ENCODE peak calls at places on chromosome 3, in ten cellular contexts. One of them, this sample, is unnamed.

GRCh38 chr3:105836533-105836932 is 32.3 kb downstream of the CBLB start:
- DNase-seq in adipocyte: peak; percentile 78
- DNase-seq in trophoblast cell: no peak
- DNase-seq in stimulated activated CD8-positive, alpha-beta memory T cell treated with anti-CD3 and anti-CD28 coated beads, Interleukin-12 subunit alpha, Interleukin-12 subunit beta, amount 100 ng/mL, for 4 hours: no peak
- DNase-seq in glutamatergic neuron: no peak
- DNase-seq in 8988T: no peak
- DNase-seq in stimulated activated CD4-positive, alpha-beta T cell treated with anti-CD3 and anti-CD28 coated beads, Interleukin-4, amount 100 ng/mL, for 48 hours: peak; percentile 44
- DNase-seq in neuronal stem cell: no peak
- DNase-seq in NCI-H460: no peak
- DNase-seq in epithelial cell of esophagus: peak; percentile 78
- DNase-seq in this sample: no peak

GRCh38 chr3:45617430-45618080 is 23.0 kb downstream of the LIMD1 start:
- DNase-seq in trophoblast cell: no peak
- DNase-seq in neuronal stem cell: no peak
- DNase-seq in glutamatergic neuron: no peak
- DNase-seq in NCI-H460: no peak
- DNase-seq in epithelial cell of esophagus: no peak
- DNase-seq in stimulated activated CD4-positive, alpha-beta T cell treated with anti-CD3 and anti-CD28 coated beads, Interleukin-4, amount 100 ng/mL, for 48 hours: no peak
- DNase-seq in 8988T: no peak
- DNase-seq in stimulated activated CD8-positive, alpha-beta memory T cell treated with anti-CD3 and anti-CD28 coated beads, Interleukin-12 subunit alpha, Interleukin-12 subunit beta, amount 100 ng/mL, for 4 hours: no peak
- DNase-seq in adipocyte: no peak
- DNase-seq in this sample: no peak

GRCh38 chr3:38722760-38723568 is 73.5 kb upstream of the SCN5A start:
- DNase-seq in stimulated activated CD4-positive, alpha-beta T cell treated with anti-CD3 and anti-CD28 coated beads, Interleukin-4, amount 100 ng/mL, for 48 hours: no peak
- DNase-seq in trophoblast cell: no peak
- DNase-seq in neuronal stem cell: no peak
- DNase-seq in epithelial cell of esophagus: no peak
- DNase-seq in 8988T: no peak
- DNase-seq in NCI-H460: no peak
- DNase-seq in glutamatergic neuron: no peak
- DNase-seq in stimulated activated CD8-positive, alpha-beta memory T cell treated with anti-CD3 and anti-CD28 coated beads, Interleukin-12 subunit alpha, Interleukin-12 subunit beta, amount 100 ng/mL, for 4 hours: no peak
- DNase-seq in adipocyte: peak; percentile 7
- DNase-seq in this sample: no peak

GRCh38 chr3:38707730-38708129 is 58.2 kb upstream of the SCN5A start:
- DNase-seq in trophoblast cell: no peak
- DNase-seq in NCI-H460: no peak
- DNase-seq in glutamatergic neuron: no peak
- DNase-seq in stimulated activated CD8-positive, alpha-beta memory T cell treated with anti-CD3 and anti-CD28 coated beads, Interleukin-12 subunit alpha, Interleukin-12 subunit beta, amount 100 ng/mL, for 4 hours: no peak
- DNase-seq in neuronal stem cell: no peak
- DNase-seq in epithelial cell of esophagus: peak; percentile 15
- DNase-seq in adipocyte: no peak
- DNase-seq in stimulated activated CD4-positive, alpha-beta T cell treated with anti-CD3 and anti-CD28 coated beads, Interleukin-4, amount 100 ng/mL, for 48 hours: no peak
- DNase-seq in 8988T: no peak
- DNase-seq in this sample: no peak

GRCh38 chr3:63709576-63709975 is 57.1 kb downstream of the SNTN start:
- DNase-seq in NCI-H460: no peak
- DNase-seq in stimulated activated CD4-positive, alpha-beta T cell treated with anti-CD3 and anti-CD28 coated beads, Interleukin-4, amount 100 ng/mL, for 48 hours: no peak
- DNase-seq in trophoblast cell: no peak
- DNase-seq in 8988T: no peak
- DNase-seq in stimulated activated CD8-positive, alpha-beta memory T cell treated with anti-CD3 and anti-CD28 coated beads, Interleukin-12 subunit alpha, Interleukin-12 subunit beta, amount 100 ng/mL, for 4 hours: no peak
- DNase-seq in epithelial cell of esophagus: no peak
- DNase-seq in glutamatergic neuron: no peak
- DNase-seq in neuronal stem cell: no peak
- DNase-seq in adipocyte: no peak
- DNase-seq in this sample: no peak

GRCh38 chr3:67461667-67462142 is 192.7 kb downstream of the SUCLG2 start:
- DNase-seq in 8988T: no peak
- DNase-seq in trophoblast cell: no peak
- DNase-seq in neuronal stem cell: no peak
- DNase-seq in NCI-H460: no peak
- DNase-seq in glutamatergic neuron: peak; percentile 18
- DNase-seq in adipocyte: peak; percentile 34
- DNase-seq in stimulated activated CD8-positive, alpha-beta memory T cell treated with anti-CD3 and anti-CD28 coated beads, Interleukin-12 subunit alpha, Interleukin-12 subunit beta, amount 100 ng/mL, for 4 hours: no peak
- DNase-seq in stimulated activated CD4-positive, alpha-beta T cell treated with anti-CD3 and anti-CD28 coated beads, Interleukin-4, amount 100 ng/mL, for 48 hours: no peak
- DNase-seq in epithelial cell of esophagus: peak; percentile 1
- DNase-seq in this sample: no peak

GRCh38 chr3:133887075-133887950 is 8.4 kb downstream of the RAB6B start:
- DNase-seq in adipocyte: no peak
- DNase-seq in NCI-H460: no peak
- DNase-seq in neuronal stem cell: no peak
- DNase-seq in trophoblast cell: no peak
- DNase-seq in 8988T: no peak
- DNase-seq in stimulated activated CD4-positive, alpha-beta T cell treated with anti-CD3 and anti-CD28 coated beads, Interleukin-4, amount 100 ng/mL, for 48 hours: no peak
- DNase-seq in stimulated activated CD8-positive, alpha-beta memory T cell treated with anti-CD3 and anti-CD28 coated beads, Interleukin-12 subunit alpha, Interleukin-12 subunit beta, amount 100 ng/mL, for 4 hours: no peak
- DNase-seq in glutamatergic neuron: no peak
- DNase-seq in epithelial cell of esophagus: no peak
- DNase-seq in this sample: no peak

GRCh38 chr3:110362756-110363155 is 708.9 kb upstream of the NECTIN3 start:
- DNase-seq in epithelial cell of esophagus: no peak
- DNase-seq in trophoblast cell: no peak
- DNase-seq in glutamatergic neuron: no peak
- DNase-seq in stimulated activated CD8-positive, alpha-beta memory T cell treated with anti-CD3 and anti-CD28 coated beads, Interleukin-12 subunit alpha, Interleukin-12 subunit beta, amount 100 ng/mL, for 4 hours: no peak
- DNase-seq in 8988T: no peak
- DNase-seq in NCI-H460: no peak
- DNase-seq in adipocyte: no peak
- DNase-seq in neuronal stem cell: no peak
- DNase-seq in stimulated activated CD4-positive, alpha-beta T cell treated with anti-CD3 and anti-CD28 coated beads, Interleukin-4, amount 100 ng/mL, for 48 hours: no peak
- DNase-seq in this sample: no peak

GRCh38 chr3:157467165-157467564 is 30.5 kb downstream of the PTX3 start:
- DNase-seq in neuronal stem cell: no peak
- DNase-seq in stimulated activated CD4-positive, alpha-beta T cell treated with anti-CD3 and anti-CD28 coated beads, Interleukin-4, amount 100 ng/mL, for 48 hours: no peak
- DNase-seq in trophoblast cell: no peak
- DNase-seq in epithelial cell of esophagus: no peak
- DNase-seq in NCI-H460: no peak
- DNase-seq in stimulated activated CD8-positive, alpha-beta memory T cell treated with anti-CD3 and anti-CD28 coated beads, Interleukin-12 subunit alpha, Interleukin-12 subunit beta, amount 100 ng/mL, for 4 hours: no peak
- DNase-seq in glutamatergic neuron: no peak
- DNase-seq in 8988T: no peak
- DNase-seq in adipocyte: peak; percentile 56
- DNase-seq in this sample: no peak

GRCh38 chr3:123068227-123069020 is 1.6 kb downstream of the PDIA5 start:
- DNase-seq in epithelial cell of esophagus: peak; percentile 44
- DNase-seq in 8988T: peak; percentile 33
- DNase-seq in stimulated activated CD4-positive, alpha-beta T cell treated with anti-CD3 and anti-CD28 coated beads, Interleukin-4, amount 100 ng/mL, for 48 hours: no peak
- DNase-seq in NCI-H460: no peak
- DNase-seq in trophoblast cell: no peak
- DNase-seq in stimulated activated CD8-positive, alpha-beta memory T cell treated with anti-CD3 and anti-CD28 coated beads, Interleukin-12 subunit alpha, Interleukin-12 subunit beta, amount 100 ng/mL, for 4 hours: no peak
- DNase-seq in adipocyte: no peak
- DNase-seq in neuronal stem cell: no peak
- DNase-seq in glutamatergic neuron: peak; percentile 64
- DNase-seq in this sample: no peak

GRCh38 chr3:94665922-94666321 is 603.1 kb downstream of the NSUN3 start:
- DNase-seq in stimulated activated CD8-positive, alpha-beta memory T cell treated with anti-CD3 and anti-CD28 coated beads, Interleukin-12 subunit alpha, Interleukin-12 subunit beta, amount 100 ng/mL, for 4 hours: no peak
- DNase-seq in neuronal stem cell: no peak
- DNase-seq in epithelial cell of esophagus: no peak
- DNase-seq in stimulated activated CD4-positive, alpha-beta T cell treated with anti-CD3 and anti-CD28 coated beads, Interleukin-4, amount 100 ng/mL, for 48 hours: no peak
- DNase-seq in glutamatergic neuron: no peak
- DNase-seq in NCI-H460: no peak
- DNase-seq in adipocyte: no peak
- DNase-seq in 8988T: no peak
- DNase-seq in trophoblast cell: no peak
- DNase-seq in this sample: no peak

GRCh38 chr3:45223889-45224730 is 2.0 kb downstream of the TMEM158 start:
- DNase-seq in neuronal stem cell: no peak
- DNase-seq in trophoblast cell: no peak
- DNase-seq in NCI-H460: no peak
- DNase-seq in stimulated activated CD4-positive, alpha-beta T cell treated with anti-CD3 and anti-CD28 coated beads, Interleukin-4, amount 100 ng/mL, for 48 hours: no peak
- DNase-seq in epithelial cell of esophagus: peak; percentile 32
- DNase-seq in glutamatergic neuron: no peak
- DNase-seq in 8988T: no peak
- DNase-seq in adipocyte: peak; percentile 69
- DNase-seq in stimulated activated CD8-positive, alpha-beta memory T cell treated with anti-CD3 and anti-CD28 coated beads, Interleukin-12 subunit alpha, Interleukin-12 subunit beta, amount 100 ng/mL, for 4 hours: no peak
- DNase-seq in this sample: no peak

GRCh38 chr3:82384176-82384575 is 622.7 kb upstream of the GBE1 start:
- DNase-seq in stimulated activated CD4-positive, alpha-beta T cell treated with anti-CD3 and anti-CD28 coated beads, Interleukin-4, amount 100 ng/mL, for 48 hours: no peak
- DNase-seq in neuronal stem cell: no peak
- DNase-seq in stimulated activated CD8-positive, alpha-beta memory T cell treated with anti-CD3 and anti-CD28 coated beads, Interleukin-12 subunit alpha, Interleukin-12 subunit beta, amount 100 ng/mL, for 4 hours: no peak
- DNase-seq in epithelial cell of esophagus: no peak
- DNase-seq in adipocyte: no peak
- DNase-seq in NCI-H460: no peak
- DNase-seq in trophoblast cell: no peak
- DNase-seq in glutamatergic neuron: no peak
- DNase-seq in 8988T: no peak
- DNase-seq in this sample: no peak

GRCh38 chr3:89287902-89288520 is 180.6 kb downstream of the EPHA3 start:
- DNase-seq in neuronal stem cell: no peak
- DNase-seq in stimulated activated CD8-positive, alpha-beta memory T cell treated with anti-CD3 and anti-CD28 coated beads, Interleukin-12 subunit alpha, Interleukin-12 subunit beta, amount 100 ng/mL, for 4 hours: no peak
- DNase-seq in NCI-H460: no peak
- DNase-seq in epithelial cell of esophagus: no peak
- DNase-seq in trophoblast cell: no peak
- DNase-seq in glutamatergic neuron: no peak
- DNase-seq in stimulated activated CD4-positive, alpha-beta T cell treated with anti-CD3 and anti-CD28 coated beads, Interleukin-4, amount 100 ng/mL, for 48 hours: no peak
- DNase-seq in adipocyte: no peak
- DNase-seq in 8988T: no peak
- DNase-seq in this sample: no peak

GRCh38 chr3:121545049-121545563 is 682 bp downstream of the POLQ start:
- DNase-seq in adipocyte: peak; percentile 23
- DNase-seq in stimulated activated CD4-positive, alpha-beta T cell treated with anti-CD3 and anti-CD28 coated beads, Interleukin-4, amount 100 ng/mL, for 48 hours: peak; percentile 1
- DNase-seq in NCI-H460: no peak
- DNase-seq in 8988T: peak; percentile 22
- DNase-seq in epithelial cell of esophagus: no peak
- DNase-seq in trophoblast cell: no peak
- DNase-seq in glutamatergic neuron: no peak
- DNase-seq in neuronal stem cell: no peak
- DNase-seq in stimulated activated CD8-positive, alpha-beta memory T cell treated with anti-CD3 and anti-CD28 coated beads, Interleukin-12 subunit alpha, Interleukin-12 subunit beta, amount 100 ng/mL, for 4 hours: no peak
- DNase-seq in this sample: no peak

GRCh38 chr3:45509038-45509767 is 85.3 kb upstream of the LIMD1 start:
- DNase-seq in stimulated activated CD8-positive, alpha-beta memory T cell treated with anti-CD3 and anti-CD28 coated beads, Interleukin-12 subunit alpha, Interleukin-12 subunit beta, amount 100 ng/mL, for 4 hours: no peak
- DNase-seq in 8988T: no peak
- DNase-seq in NCI-H460: no peak
- DNase-seq in stimulated activated CD4-positive, alpha-beta T cell treated with anti-CD3 and anti-CD28 coated beads, Interleukin-4, amount 100 ng/mL, for 48 hours: peak; percentile 45
- DNase-seq in trophoblast cell: no peak
- DNase-seq in neuronal stem cell: no peak
- DNase-seq in adipocyte: peak; percentile 73
- DNase-seq in glutamatergic neuron: no peak
- DNase-seq in epithelial cell of esophagus: peak; percentile 75
- DNase-seq in this sample: peak; percentile 88

GRCh38 chr3:168116279-168116678 is 20.6 kb upstream of the GOLIM4 start:
- DNase-seq in stimulated activated CD4-positive, alpha-beta T cell treated with anti-CD3 and anti-CD28 coated beads, Interleukin-4, amount 100 ng/mL, for 48 hours: no peak
- DNase-seq in trophoblast cell: no peak
- DNase-seq in neuronal stem cell: no peak
- DNase-seq in 8988T: no peak
- DNase-seq in adipocyte: no peak
- DNase-seq in stimulated activated CD8-positive, alpha-beta memory T cell treated with anti-CD3 and anti-CD28 coated beads, Interleukin-12 subunit alpha, Interleukin-12 subunit beta, amount 100 ng/mL, for 4 hours: no peak
- DNase-seq in glutamatergic neuron: no peak
- DNase-seq in NCI-H460: no peak
- DNase-seq in epithelial cell of esophagus: peak; percentile 29
- DNase-seq in this sample: no peak

GRCh38 chr3:14125193-14126016 is 553 bp downstream of the TMEM43 start:
- DNase-seq in NCI-H460: peak; percentile 47
- DNase-seq in stimulated activated CD4-positive, alpha-beta T cell treated with anti-CD3 and anti-CD28 coated beads, Interleukin-4, amount 100 ng/mL, for 48 hours: peak; percentile 60
- DNase-seq in trophoblast cell: peak; percentile 84
- DNase-seq in stimulated activated CD8-positive, alpha-beta memory T cell treated with anti-CD3 and anti-CD28 coated beads, Interleukin-12 subunit alpha, Interleukin-12 subunit beta, amount 100 ng/mL, for 4 hours: no peak
- DNase-seq in epithelial cell of esophagus: peak; percentile 96
- DNase-seq in neuronal stem cell: peak; percentile 67
- DNase-seq in glutamatergic neuron: peak; percentile 36
- DNase-seq in 8988T: peak; percentile 70
- DNase-seq in adipocyte: peak; percentile 94
- DNase-seq in this sample: peak; percentile 69

GRCh38 chr3:193827039-193827669 is 234.1 kb downstream of the OPA1 start:
- DNase-seq in stimulated activated CD4-positive, alpha-beta T cell treated with anti-CD3 and anti-CD28 coated beads, Interleukin-4, amount 100 ng/mL, for 48 hours: no peak
- DNase-seq in epithelial cell of esophagus: no peak
- DNase-seq in glutamatergic neuron: no peak
- DNase-seq in NCI-H460: no peak
- DNase-seq in adipocyte: no peak
- DNase-seq in 8988T: no peak
- DNase-seq in stimulated activated CD8-positive, alpha-beta memory T cell treated with anti-CD3 and anti-CD28 coated beads, Interleukin-12 subunit alpha, Interleukin-12 subunit beta, amount 100 ng/mL, for 4 hours: no peak
- DNase-seq in neuronal stem cell: no peak
- DNase-seq in trophoblast cell: no peak
- DNase-seq in this sample: no peak